ENCODE peak calls at places on chromosomes 7 and 10, in four cellular contexts. S, D, G and I are unnamed samples.
A peak's percentile ranks its signal among the peaks of the same experiment; 100 is the strongest.

GRCh38 chr7:156423876-156424275 is 216.7 kb upstream of the RNF32 start:
- DNase-seq in D (no peak), S (no peak), G (no peak), I (no peak)

GRCh38 chr7:48691788-48692187 is 232.6 kb upstream of the CDC14C start:
- DNase-seq in G (no peak), D (no peak), S (no peak), I (no peak)

GRCh38 chr10:84337199-84337598 is 8.8 kb downstream of the CCSER2 start:
- DNase-seq in D (no peak), S (no peak), G (no peak), I (no peak)

GRCh38 chr7:156124356-156124755 is 312.1 kb upstream of the SHH start:
- DNase-seq in G (no peak), S (no peak), D (no peak), I (no peak)

GRCh38 chr7:15720849-15721471 is 34.5 kb upstream of the MEOX2 start:
- DNase-seq in D (no peak), G (peak; percentile 2), S (no peak), I (peak; percentile 42)

GRCh38 chr7:100567045-100567730 is 6.5 kb downstream of the SAP25 start:
- DNase-seq in S (no peak), D (no peak), G (no peak), I (no peak)

GRCh38 chr7:100547872-100548271 is 8.9 kb downstream of the AGFG2 start:
- DNase-seq in S (no peak), G (no peak), D (no peak), I (peak; percentile 46)

GRCh38 chr10:130834573-130834972 is 476.9 kb downstream of the TCERG1L start:
- DNase-seq in G (no peak), S (no peak), D (no peak), I (no peak)

GRCh38 chr10:103727546-103727963 is 127.8 kb downstream of the SH3PXD2A start:
- DNase-seq in S (no peak), G (no peak), D (peak; percentile 57), I (no peak)

GRCh38 chr7:55099086-55099831 is 80.4 kb downstream of the EGFR start:
- DNase-seq in S (no peak), G (no peak), D (peak; percentile 63), I (no peak)

GRCh38 chr7:2232766-2233520 is at the start of gene MAD1L1:
- DNase-seq in D (peak; percentile 91), S (peak; percentile 44), G (peak; percentile 87), I (peak; percentile 93)

GRCh38 chr7:619356-619840 is 99.8 kb upstream of the PDGFA start:
- DNase-seq in S (no peak), D (no peak), G (no peak), I (no peak)

GRCh38 chr7:618539-619355 is 99.1 kb upstream of the PDGFA start:
- DNase-seq in S (no peak), D (no peak), G (no peak), I (no peak)

GRCh38 chr7:620052-620451 is 100.4 kb upstream of the PDGFA start:
- DNase-seq in D (no peak), S (no peak), G (no peak), I (no peak)

GRCh38 chr7:620885-621284 is 101.2 kb upstream of the PDGFA start:
- DNase-seq in G (no peak), D (no peak), S (no peak), I (no peak)

GRCh38 chr7:617614-618538 is 98.2 kb upstream of the PDGFA start:
- DNase-seq in D (no peak), S (no peak), G (no peak), I (no peak)
- H3K4me3 ChIP-seq in D (no peak overlapping the region), S (no peak overlapping the region), G (no peak overlapping the region), I (no peak overlapping the region)

GRCh38 chr7:70681847-70682350 is 450.0 kb upstream of the GALNT17 start:
- DNase-seq in G (no peak), D (no peak), S (no peak), I (peak; percentile 79)
- H3K4me3 ChIP-seq in G (no peak overlapping the region), D (peak overlapping the region; percentile 14), S (no peak overlapping the region), I (peak overlapping the region; percentile 51)

GRCh38 chr10:48604408-48605263 is at the start of gene ARHGAP22:
- DNase-seq in S (no peak), G (peak; percentile 73), D (peak; percentile 75), I (peak; percentile 31)
- H3K4me3 ChIP-seq in S (peak within 1 kb of the TSS; percentile 74), G (peak within 1 kb of the TSS; percentile 65), D (peak within 1 kb of the TSS; percentile 71), I (peak within 1 kb of the TSS; percentile 59)

GRCh38 chr10:4450981-4451501 is 375.0 kb upstream of the AKR1E2 start:
- DNase-seq in S (peak; percentile 85), D (no peak), G (no peak), I (no peak)
- H3K4me3 ChIP-seq in S (no peak overlapping the region), D (no peak overlapping the region), G (no peak overlapping the region), I (no peak overlapping the region)

DNA sequence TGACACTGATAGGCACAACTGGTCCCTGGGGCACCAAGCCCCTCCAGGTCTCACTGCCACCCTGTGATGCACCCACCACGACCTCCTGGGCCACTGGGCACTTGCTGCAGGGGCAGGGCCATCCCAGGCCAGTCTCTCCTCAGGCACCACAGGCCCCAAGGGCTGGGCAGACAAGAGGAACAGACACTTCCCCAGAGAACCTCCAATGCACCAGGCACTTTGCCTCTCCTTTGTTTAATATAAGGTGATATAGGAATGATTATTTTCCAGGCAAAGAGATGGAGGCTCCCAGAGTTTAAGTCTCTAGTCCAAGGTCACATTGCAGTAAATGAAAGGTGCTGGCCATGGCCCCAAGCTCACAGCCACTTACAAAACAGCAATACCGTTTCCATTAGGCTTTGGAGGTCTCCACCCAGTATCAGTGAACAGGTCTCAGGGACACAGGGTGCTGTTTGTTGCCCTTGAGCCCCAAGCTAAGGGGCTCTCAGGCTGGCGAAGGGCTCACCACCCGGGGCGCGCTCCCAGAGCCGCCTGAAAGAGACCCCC is 4.5 kb downstream of the DEPP1 start:
- DNase-seq in D (no peak), G (no peak), S (no peak), I (peak; percentile 38)
- H3K4me3 ChIP-seq in D (peak overlapping the region; percentile 90), G (peak overlapping the region; percentile 47), S (peak overlapping the region; percentile 37), I (peak overlapping the region; percentile 60)

GRCh38 chr7:7553386-7553785 is 13.3 kb upstream of the MIOS start:
- DNase-seq in G (no peak), D (no peak), S (no peak), I (no peak)
- H3K4me3 ChIP-seq in G (no peak overlapping the region), D (no peak overlapping the region), S (no peak overlapping the region), I (no peak overlapping the region)

GRCh38 chr7:139523199-139523941 is at the start of gene CLEC2L:
- DNase-seq in S (no peak), D (no peak), G (peak; percentile 25), I (no peak)
- H3K4me3 ChIP-seq in S (no peak within 1 kb of the TSS), D (peak within 1 kb of the TSS; percentile 51), G (peak within 1 kb of the TSS; percentile 47), I (no peak within 1 kb of the TSS)

DNA sequence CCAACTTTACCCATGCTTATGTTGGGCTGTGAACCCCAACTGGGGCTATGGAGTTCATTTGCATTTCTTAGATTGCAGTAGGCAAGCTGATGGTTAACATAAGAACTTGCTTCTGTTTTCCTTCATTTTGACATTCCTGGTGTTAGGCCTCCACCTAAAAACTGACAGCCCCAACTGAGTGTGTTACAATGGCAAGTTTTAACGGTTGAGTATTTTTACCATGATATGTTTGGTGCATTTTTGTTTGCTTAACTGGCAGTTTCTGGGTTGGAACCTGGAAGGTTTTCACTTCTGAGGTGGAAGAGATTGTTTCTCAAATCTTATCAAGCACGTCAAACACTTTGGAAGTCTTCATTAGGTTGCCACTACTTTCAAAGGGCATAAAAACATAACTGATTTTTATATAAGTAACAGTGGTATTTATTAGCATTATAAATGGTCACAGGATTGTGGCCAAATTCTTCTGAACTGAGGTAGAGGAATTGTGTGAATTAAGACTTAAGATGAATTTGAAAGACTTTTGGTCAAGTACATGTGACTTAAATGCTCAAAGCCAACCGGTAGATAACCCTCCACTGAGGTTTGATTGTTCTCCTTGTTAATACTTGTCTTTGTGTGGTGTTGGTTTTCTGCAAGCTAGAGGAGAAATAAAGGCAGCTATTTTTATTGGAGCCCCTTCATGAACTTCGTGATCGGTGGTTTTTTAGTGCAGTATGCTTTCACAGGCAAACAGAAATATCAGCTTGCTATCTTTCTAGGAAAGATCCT is 2.8 kb downstream of the BMI1 start:
- DNase-seq in D (no peak), S (no peak), G (no peak), I (no peak)
- H3K4me3 ChIP-seq in D (no peak overlapping the region), S (no peak overlapping the region), G (no peak overlapping the region), I (no peak overlapping the region)

DNA sequence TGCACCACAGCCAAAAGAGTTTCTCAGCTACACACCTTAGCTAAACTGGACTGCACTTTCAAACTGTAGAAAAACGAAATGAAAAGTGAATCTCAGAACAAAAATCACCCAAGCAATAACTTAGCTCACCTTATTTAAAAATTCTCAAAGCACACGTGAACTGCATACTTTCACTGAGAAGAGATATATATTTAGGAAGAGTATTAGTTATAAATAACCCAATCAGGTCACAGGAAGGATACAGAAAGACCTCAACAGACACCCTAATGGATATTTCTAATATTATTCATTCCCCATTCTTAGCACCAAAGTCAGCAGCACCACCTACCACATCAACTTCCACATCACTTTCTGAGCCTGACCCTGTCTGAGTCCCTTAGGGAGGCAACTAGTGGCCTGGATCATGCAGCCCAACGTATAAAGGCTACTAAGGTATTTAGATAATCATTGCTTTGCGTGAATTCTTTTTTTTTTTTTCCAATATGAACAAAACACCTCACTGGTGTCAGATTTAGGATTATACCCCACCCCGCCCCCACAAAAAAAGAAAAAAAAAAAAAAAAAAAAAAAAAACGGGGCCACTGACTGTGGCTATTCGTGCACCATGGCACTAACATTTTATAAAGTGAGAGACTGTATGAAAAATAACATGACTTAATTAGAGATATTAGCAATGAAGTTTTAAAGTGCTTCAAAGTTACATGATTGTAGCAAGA is 2.6 kb downstream of the ABI1 start:
- DNase-seq in D (no peak), G (no peak), S (no peak), I (peak; percentile 74)
- H3K4me3 ChIP-seq in D (peak overlapping the region; percentile 98), G (no peak overlapping the region), S (no peak overlapping the region), I (peak overlapping the region; percentile 95)